ENCODE peak calls at places on chromosomes 7 and 10, in four cellular contexts. Y, E, J and Z are unnamed samples.

GRCh38 chr7:65955718-65956117 is 26.3 kb downstream of the GUSB start:
- DNase-seq in J (no peak), E (no peak), Y (no peak), Z (no peak)

GRCh38 chr7:28862876-28863275 is 95.3 kb downstream of the TRIL start:
- DNase-seq in J (no peak), E (no peak), Y (no peak), Z (no peak)

GRCh38 chr7:108045154-108045553 is 42.2 kb upstream of the LAMB1 start:
- DNase-seq in Y (no peak), E (no peak), J (no peak), Z (no peak)

GRCh38 chr7:100132126-100132525 is 5.4 kb downstream of the MBLAC1 start:
- DNase-seq in E (no peak), J (no peak), Y (no peak), Z (no peak)

GRCh38 chr10:15255961-15256360 is 87.5 kb upstream of the NMT2 start:
- DNase-seq in J (no peak), Y (no peak), E (no peak), Z (no peak)

GRCh38 chr10:60042959-60043358 is 136.6 kb upstream of the CCDC6 start:
- DNase-seq in E (no peak), Y (no peak), J (no peak), Z (no peak)

GRCh38 chr10:63547628-63548356 is 26.6 kb downstream of the REEP3 start:
- DNase-seq in Y (no peak), E (no peak), J (peak), Z (no peak)

GRCh38 chr7:155219947-155220769 is 77.5 kb upstream of the INSIG1 start:
- DNase-seq in E (no peak), J (no peak), Y (peak), Z (no peak)

GRCh38 chr10:77506517-77506916 is 131.1 kb downstream of the KCNMA1 start:
- DNase-seq in J (no peak), E (no peak), Y (no peak), Z (no peak)

GRCh38 chr10:46526682-46527038 is 29.8 kb downstream of the GPRIN2 start:
- DNase-seq in E (no peak), J (no peak), Y (no peak), Z (peak)

GRCh38 chr10:28581916-28582315 is 49.0 kb downstream of the WAC start:
- DNase-seq in E (no peak), Y (no peak), J (no peak), Z (no peak)

GRCh38 chr10:28586176-28586575 is 53.3 kb downstream of the WAC start:
- DNase-seq in Y (no peak), E (no peak), J (no peak), Z (no peak)

GRCh38 chr10:28585076-28585475 is 52.2 kb downstream of the WAC start:
- DNase-seq in E (no peak), J (no peak), Y (no peak), Z (no peak)

GRCh38 chr10:28587970-28588290 is 55.0 kb downstream of the WAC start:
- DNase-seq in E (no peak), J (no peak), Y (peak), Z (no peak)

GRCh38 chr10:28587270-28587969 is 54.5 kb downstream of the WAC start:
- DNase-seq in E (no peak), Y (no peak), J (no peak), Z (no peak)
- H3K27ac ChIP-seq in E (no peak), Y (peak), J (no peak), Z (no peak)

GRCh38 chr10:80459047-80459865 is 5.1 kb downstream of the TSPAN14 start:
- DNase-seq in Y (peak), J (peak), E (peak), Z (peak)

GRCh38 chr10:80457554-80458262 is 3.6 kb downstream of the TSPAN14 start:
- DNase-seq in Y (no peak), J (peak), E (no peak), Z (peak)

GRCh38 chr10:80458263-80458625 is 4.1 kb downstream of the TSPAN14 start:
- DNase-seq in Y (no peak), J (no peak), E (no peak), Z (peak)

GRCh38 chr10:80460399-80461207 is 6.5 kb downstream of the TSPAN14 start:
- DNase-seq in Y (peak), J (no peak), E (no peak), Z (peak)

DNA sequence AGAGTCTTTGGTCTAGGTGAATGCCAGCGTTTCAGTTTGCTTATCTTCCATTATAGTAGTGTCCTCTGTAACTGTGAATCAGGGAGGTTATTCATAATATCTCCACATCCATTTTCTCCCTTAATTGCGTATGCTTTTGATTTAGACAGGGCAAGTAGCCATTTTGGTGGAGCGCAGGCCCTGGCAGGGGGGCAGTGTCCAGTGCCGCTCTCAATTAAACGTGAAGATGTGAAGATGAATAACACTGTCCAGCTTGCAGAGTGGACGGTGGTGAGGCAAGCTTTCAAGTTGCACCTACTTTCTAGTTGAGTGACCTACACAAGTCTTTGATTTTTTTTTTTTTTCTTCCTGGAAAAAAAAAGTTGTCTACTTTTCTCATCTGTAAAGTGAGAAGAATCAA is 4.5 kb downstream of the TSPAN14 start:
- DNase-seq in E (no peak), J (no peak), Y (no peak), Z (no peak)
- H3K27ac ChIP-seq in E (peak), J (no peak), Y (no peak), Z (peak)

DNA sequence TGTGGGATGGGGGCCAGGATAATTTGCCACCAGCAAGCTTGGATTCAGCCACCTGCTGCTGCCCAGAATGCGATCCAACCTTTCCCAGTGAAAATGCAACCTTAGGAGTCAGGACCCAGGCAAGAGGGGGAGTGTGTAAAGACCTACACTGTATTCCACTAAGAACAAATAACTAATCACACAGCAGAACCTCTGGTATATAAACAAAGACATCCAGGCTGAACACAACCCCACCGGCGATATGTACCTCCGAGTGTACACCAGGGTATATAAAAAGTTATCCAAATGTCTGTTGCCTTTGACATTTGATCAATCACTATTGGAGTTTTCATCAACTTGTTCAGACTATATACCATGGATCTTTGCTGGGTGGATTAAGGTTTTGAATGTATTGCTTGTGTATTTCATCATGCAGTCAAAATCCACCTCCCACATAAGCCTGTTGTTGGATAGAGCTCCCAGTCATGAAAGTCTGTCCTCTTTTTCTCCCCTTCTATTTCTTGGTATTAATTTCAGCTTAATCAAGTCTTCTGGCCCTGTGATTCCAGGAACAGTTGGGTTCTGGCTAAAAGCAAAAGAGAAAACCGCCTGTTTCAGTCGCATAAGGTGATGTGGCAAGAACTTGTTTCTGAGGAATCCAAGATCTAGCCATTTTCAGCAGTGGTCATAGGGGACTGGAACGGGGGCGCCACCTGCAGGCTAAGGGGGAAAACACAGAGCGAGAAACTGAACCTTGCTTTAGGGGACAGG is 290.7 kb downstream of the CCDC3 start:
- DNase-seq in E (peak), J (peak), Y (peak), Z (peak)
- H3K27ac ChIP-seq in E (no peak), J (no peak), Y (no peak), Z (no peak)

GRCh38 chr10:50552771-50553535 is 70.8 kb downstream of the SGMS1 start:
- DNase-seq in E (peak), J (peak), Y (no peak), Z (no peak)

GRCh38 chr10:50551894-50552293 is 71.9 kb downstream of the SGMS1 start:
- DNase-seq in J (no peak), Y (no peak), E (no peak), Z (no peak)

GRCh38 chr10:50550291-50550839 is 73.4 kb downstream of the SGMS1 start:
- DNase-seq in Y (peak), E (no peak), J (no peak), Z (no peak)

GRCh38 chr10:50554381-50554994 is 69.3 kb downstream of the SGMS1 start:
- DNase-seq in Y (no peak), J (no peak), E (no peak), Z (no peak)

GRCh38 chr10:50552308-50552707 is 71.4 kb downstream of the SGMS1 start:
- DNase-seq in E (no peak), Y (no peak), J (no peak), Z (no peak)
- H3K27ac ChIP-seq in E (no peak), Y (no peak), J (no peak), Z (no peak)

GRCh38 chr10:5448333-5449048 is 36.1 kb downstream of the NET1 start:
- DNase-seq in Y (no peak), E (no peak), J (no peak), Z (no peak)
- H3K27ac ChIP-seq in Y (no peak), E (no peak), J (no peak), Z (peak)

DNA sequence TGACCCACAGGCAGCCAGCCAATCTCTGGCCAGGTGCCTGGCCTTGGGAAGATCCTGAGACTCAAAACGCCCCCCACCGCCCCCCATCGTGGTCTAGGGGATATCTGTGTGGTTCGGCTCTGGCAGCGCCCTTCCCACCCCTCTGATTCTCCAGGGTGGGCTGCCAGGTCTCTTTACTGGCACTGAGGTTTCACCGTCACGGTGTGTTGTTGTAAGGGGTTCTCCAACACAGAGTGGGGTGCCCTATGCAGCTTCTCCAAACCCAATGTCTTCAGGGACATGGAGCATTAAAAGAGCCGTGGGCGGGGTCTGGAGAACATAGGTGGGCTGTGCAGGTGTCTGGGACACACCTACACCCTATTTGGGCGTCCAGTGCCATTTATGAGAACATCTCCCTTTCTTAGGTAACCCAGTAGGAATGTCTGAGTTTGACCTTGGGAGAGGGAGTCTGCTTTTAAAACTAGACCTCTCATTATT is 1.5 kb downstream of the MAFK start:
- DNase-seq in E (no peak), Y (no peak), J (no peak), Z (no peak)
- H3K27ac ChIP-seq in E (peak), Y (peak), J (no peak), Z (peak)

GRCh38 chr7:157557263-157557662 is 220.5 kb downstream of the DNAJB6 start:
- DNase-seq in Y (no peak), J (no peak), E (no peak), Z (no peak)
- H3K27ac ChIP-seq in Y (no peak), J (no peak), E (no peak), Z (no peak)

GRCh38 chr10:6738464-6738824 is 158.4 kb upstream of the PRKCQ start:
- DNase-seq in E (no peak), Y (no peak), J (no peak), Z (no peak)

GRCh38 chr10:6741561-6741960 is 161.5 kb upstream of the PRKCQ start:
- DNase-seq in Y (no peak), E (no peak), J (no peak), Z (no peak)

GRCh38 chr10:6737080-6737641 is 157.1 kb upstream of the PRKCQ start:
- DNase-seq in Y (no peak), E (no peak), J (no peak), Z (no peak)

GRCh38 chr10:6737758-6738463 is 157.8 kb upstream of the PRKCQ start:
- DNase-seq in J (no peak), Y (no peak), E (no peak), Z (no peak)

GRCh38 chr10:6739530-6740174 is 159.6 kb upstream of the PRKCQ start:
- DNase-seq in Y (no peak), E (no peak), J (no peak), Z (no peak)
- H3K27ac ChIP-seq in Y (no peak), E (no peak), J (no peak), Z (no peak)

DNA sequence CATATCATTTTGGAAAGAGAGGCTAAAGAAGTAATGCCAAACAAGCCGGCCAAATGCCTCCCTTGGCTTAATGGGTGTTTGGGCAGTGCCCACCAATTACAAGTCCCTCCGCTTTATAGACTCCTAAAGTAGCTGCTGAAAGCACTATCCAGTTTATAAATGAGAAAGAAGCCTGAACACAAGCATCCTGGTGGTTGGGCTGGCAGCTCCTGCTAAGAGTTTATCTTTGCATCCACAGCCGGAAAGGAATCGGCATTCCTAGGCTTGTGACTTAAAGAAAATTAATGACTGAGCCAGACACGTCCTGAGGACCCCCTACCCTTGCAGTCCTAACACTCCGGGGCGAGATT is 13.1 kb upstream of the NKX2-3 start:
- DNase-seq in E (no peak), Y (no peak), J (no peak), Z (no peak)
- H3K27ac ChIP-seq in E (no peak), Y (no peak), J (no peak), Z (no peak)